ENCODE peak calls at places on chromosome 18, in four cellular contexts. Q, X, O and V are unnamed samples.

GRCh38 chr18:44679912-44680270 is 797 bp upstream of the SETBP1 start:
- DNase-seq in Q (peak; percentile 73), O (peak; percentile 68), X (peak; percentile 47), V (peak; percentile 47)

GRCh38 chr18:65124633-65125032 is 626.2 kb upstream of the CDH7 start:
- DNase-seq in Q (no peak), X (no peak), O (no peak), V (no peak)

GRCh38 chr18:43587538-43588153 is 310.4 kb upstream of the SYT4 start:
- DNase-seq in X (no peak), Q (no peak), O (no peak), V (peak; percentile 76)

GRCh38 chr18:32072321-32072720 is 19.4 kb upstream of the RNF138 start:
- DNase-seq in Q (no peak), O (no peak), X (no peak), V (peak; percentile 36)

GRCh38 chr18:58258707-58259342 is 214.8 kb downstream of the NEDD4L start:
- DNase-seq in X (no peak), O (no peak), Q (no peak), V (no peak)

GRCh38 chr18:37364237-37364636 is 201.4 kb downstream of the CELF4 start:
- DNase-seq in O (peak; percentile 41), X (no peak), Q (no peak), V (no peak)

GRCh38 chr18:11072632-11073031 is 76.7 kb downstream of the PIEZO2 start:
- DNase-seq in O (no peak), Q (no peak), X (no peak), V (no peak)

GRCh38 chr18:902179-902718 is 2.4 kb upstream of the ADCYAP1 start:
- DNase-seq in X (no peak), O (no peak), Q (no peak), V (peak; percentile 34)

GRCh38 chr18:77088977-77089795 is 43.4 kb downstream of the MBP start:
- DNase-seq in O (no peak), Q (peak; percentile 93), X (no peak), V (no peak)

GRCh38 chr18:11005528-11005927 is 143.8 kb downstream of the PIEZO2 start:
- DNase-seq in O (no peak), X (no peak), Q (no peak), V (peak; percentile 98)

GRCh38 chr18:3526421-3527354 is 76.7 kb downstream of the TGIF1 start:
- DNase-seq in O (no peak), X (no peak), Q (no peak), V (peak; percentile 76)